ENCODE peak calls at places on chromosomes 16 and 17, in ten cellular contexts. R is right cardiac atrium; B is SK-N-SH treated with all-trans-retinoic acid at 6 μM for 48 hours; G is sciatic nerve; W is activated T-cell treated with anti-CD3 and anti-CD28 coated beads, Interleukin-2, amount 50 U/mL, for 4 hours; H is gastroesophageal sphincter; N is PC-3; A is aorta; V is right lobe of liver; D is activated CD8-positive, alpha-beta T cell treated with anti-CD3 and anti-CD28 coated beads, Interleukin-2, amount 10 ng/mL, durations not matched to agents 7 days and 5 days. Y is an unnamed sample.

GRCh38 chr17:78329263-78330059 is 30.4 kb downstream of the SOCS3 start:
- ATAC-seq in R (no peak), B (peak), G (peak), W (peak), H (peak), N (peak), A (no peak), V (no peak), D (peak), Y (peak)

GRCh38 chr17:58100506-58100905 is 17.3 kb downstream of the DYNLL2 start:
- ATAC-seq in R (no peak), B (no peak), G (no peak), W (no peak), H (no peak), N (no peak), A (no peak), V (no peak), D (no peak), Y (no peak)

GRCh38 chr17:79082311-79083190 is 7.9 kb downstream of the ENGASE start:
- ATAC-seq in R (peak), B (peak), G (peak), W (peak), H (no peak), N (peak), A (no peak), V (peak), D (peak), Y (peak)

GRCh38 chr17:80833952-80834895 is 157.4 kb upstream of the CHMP6 start:
- ATAC-seq in R (peak), B (peak), G (peak), W (no peak), H (peak), N (no peak), A (peak), V (no peak), D (no peak), Y (no peak)

GRCh38 chr16:4415538-4416199 is 727 bp downstream of the CORO7 start:
- ATAC-seq in R (peak), B (peak), G (peak), W (peak), H (peak), N (peak), A (peak), V (peak), D (peak), Y (peak)

GRCh38 chr16:4115941-4116327 is 308 bp downstream of the ADCY9 start:
- ATAC-seq in R (no peak), B (no peak), G (no peak), W (peak), H (peak), N (peak), A (no peak), V (no peak), D (peak), Y (peak)

GRCh38 chr16:75265911-75266701 is 14.7 kb upstream of the BCAR1 start:
- ATAC-seq in R (peak), B (peak), G (peak), W (peak), H (peak), N (peak), A (peak), V (peak), D (no peak), Y (peak)

GRCh38 chr17:72113751-72114150 is 7.1 kb upstream of the SOX9 start:
- ATAC-seq in R (no peak), B (no peak), G (no peak), W (no peak), H (no peak), N (no peak), A (no peak), V (no peak), D (no peak), Y (no peak)

GRCh38 chr17:12041316-12041715 is 20.6 kb downstream of the MAP2K4 start:
- ATAC-seq in R (no peak), B (peak), G (no peak), W (peak), H (no peak), N (peak), A (no peak), V (no peak), D (no peak), Y (peak)

GRCh38 chr17:27553019-27553511 is 77.9 kb upstream of the LGALS9 start:
- ATAC-seq in R (no peak), B (peak), G (peak), W (no peak), H (peak), N (no peak), A (no peak), V (peak), D (no peak), Y (no peak)

GRCh38 chr17:52145496-52145895 is 13.0 kb downstream of the CA10 start:
- ATAC-seq in R (no peak), B (no peak), G (no peak), W (no peak), H (no peak), N (no peak), A (no peak), V (no peak), D (no peak), Y (no peak)

GRCh38 chr16:51391798-51392511 is 240.9 kb upstream of the SALL1 start:
- ATAC-seq in R (no peak), B (no peak), G (peak), W (no peak), H (no peak), N (no peak), A (no peak), V (no peak), D (no peak), Y (no peak)

GRCh38 chr17:69959291-69959690 is 115.7 kb upstream of the KCNJ16 start:
- ATAC-seq in R (no peak), B (no peak), G (no peak), W (no peak), H (no peak), N (no peak), A (no peak), V (no peak), D (no peak), Y (no peak)

GRCh38 chr16:53421248-53421647 is 13.0 kb upstream of the RBL2 start:
- ATAC-seq in R (no peak), B (no peak), G (no peak), W (no peak), H (no peak), N (no peak), A (no peak), V (no peak), D (no peak), Y (no peak)

GRCh38 chr17:83183150-83183820 is 103.9 kb downstream of the METRNL start:
- ATAC-seq in R (peak), B (no peak), G (no peak), W (no peak), H (no peak), N (no peak), A (no peak), V (no peak), D (no peak), Y (no peak)

GRCh38 chr17:76791053-76791980 is 53.4 kb downstream of the MFSD11 start:
- ATAC-seq in R (peak), B (peak), G (no peak), W (peak), H (no peak), N (peak), A (no peak), V (no peak), D (peak), Y (peak)

GRCh38 chr17:82385559-82386255 is 14.1 kb downstream of the UTS2R start:
- ATAC-seq in R (peak), B (no peak), G (peak), W (no peak), H (no peak), N (no peak), A (peak), V (no peak), D (no peak), Y (no peak)

GRCh38 chr16:54175169-54175551 is 111.4 kb downstream of the IRX3 start:
- ATAC-seq in R (no peak), B (no peak), G (no peak), W (no peak), H (no peak), N (no peak), A (no peak), V (peak), D (no peak), Y (no peak)

GRCh38 chr17:19905514-19905913 is 37.8 kb upstream of the ULK2 start:
- ATAC-seq in R (no peak), B (no peak), G (peak), W (no peak), H (no peak), N (peak), A (no peak), V (peak), D (no peak), Y (no peak)

GRCh38 chr17:27415090-27415795 is 41.0 kb upstream of the KSR1 start:
- ATAC-seq in R (no peak), B (no peak), G (no peak), W (no peak), H (no peak), N (no peak), A (no peak), V (no peak), D (no peak), Y (no peak)

GRCh38 chr16:71426880-71427615 is 14.8 kb downstream of the TLE7 start:
- ATAC-seq in R (no peak), B (no peak), G (no peak), W (no peak), H (no peak), N (no peak), A (no peak), V (no peak), D (peak), Y (no peak)

GRCh38 chr16:11563493-11564040 is 23.2 kb downstream of the LITAF start:
- ATAC-seq in R (no peak), B (no peak), G (no peak), W (peak), H (no peak), N (no peak), A (no peak), V (peak), D (no peak), Y (peak)

GRCh38 chr17:19830061-19830460 is 37.7 kb downstream of the ULK2 start:
- ATAC-seq in R (no peak), B (no peak), G (no peak), W (no peak), H (no peak), N (no peak), A (no peak), V (no peak), D (no peak), Y (no peak)

GRCh38 chr17:9512323-9513168 is 63.1 kb downstream of the STX8 start:
- ATAC-seq in R (no peak), B (no peak), G (no peak), W (no peak), H (no peak), N (peak), A (no peak), V (no peak), D (no peak), Y (no peak)

GRCh38 chr17:65182233-65182632 is 45.1 kb downstream of the RGS9 start:
- ATAC-seq in R (no peak), B (no peak), G (no peak), W (no peak), H (no peak), N (no peak), A (no peak), V (no peak), D (no peak), Y (no peak)

GRCh38 chr16:49315602-49316001 is 34.0 kb upstream of the CBLN1 start:
- ATAC-seq in R (no peak), B (no peak), G (no peak), W (no peak), H (no peak), N (no peak), A (no peak), V (no peak), D (no peak), Y (no peak)